ENCODE peak calls at places on chromosomes 3 and 15, in six cellular contexts. P is MM.1S, X is neural progenitor cell, U is GM23338, N is SK-N-SH, Q is PC-3. R is an unnamed sample.

GRCh38 chr15:58682234-58682633 is 67.3 kb downstream of the ADAM10 start:
- DNase-seq in Q (no peak), U (no peak), N (no peak), P (no peak), X (no peak), R (no peak)

GRCh38 chr15:67120839-67121540 is 55.6 kb downstream of the SMAD3 start:
- DNase-seq in U (no peak), Q (peak; percentile 61), N (peak; percentile 74), P (no peak), X (no peak), R (peak; percentile 90)

GRCh38 chr15:63197626-63198025 is 8.2 kb downstream of the RAB8B start:
- DNase-seq in X (no peak), P (no peak), N (no peak), Q (no peak), U (no peak), R (no peak)

GRCh38 chr3:173660645-173661299 is 263.2 kb downstream of the NLGN1 start:
- DNase-seq in X (no peak), U (no peak), Q (peak; percentile 18), N (no peak), P (no peak), R (peak; percentile 42)

GRCh38 chr15:67137951-67138935 is 72.8 kb downstream of the SMAD3 start:
- DNase-seq in N (no peak), Q (no peak), X (peak; percentile 45), P (no peak), U (no peak), R (peak; percentile 45)

GRCh38 chr3:118968111-118968510 is 66.5 kb downstream of the IGSF11 start:
- DNase-seq in U (peak; percentile 83), N (no peak), X (peak; percentile 30), P (no peak), Q (no peak), R (no peak)

GRCh38 chr3:185998136-185998535 is 60.3 kb upstream of the TRA2B start:
- DNase-seq in U (no peak), P (no peak), N (no peak), Q (no peak), X (no peak), R (no peak)

GRCh38 chr3:184250167-184250828 is 826 bp downstream of the EEF1AKMT4 start:
- DNase-seq in Q (peak; percentile 98), X (peak; percentile 93), N (peak; percentile 85), P (peak; percentile 99), U (peak; percentile 98), R (peak; percentile 86)

GRCh38 chr3:143307613-143308183 is 188.1 kb downstream of the CHST2 start:
- DNase-seq in X (no peak), U (no peak), N (no peak), P (peak; percentile 28), Q (peak; percentile 27), R (peak; percentile 19)

GRCh38 chr3:35707904-35708303 is 68.6 kb downstream of the ARPP21 start:
- DNase-seq in N (no peak), X (no peak), U (no peak), P (no peak), Q (peak; percentile 11), R (no peak)

GRCh38 chr3:185715091-185715490 is 109.8 kb downstream of the IGF2BP2 start:
- DNase-seq in X (peak; percentile 70), N (no peak), U (peak; percentile 94), Q (peak; percentile 92), P (no peak), R (peak; percentile 66)

GRCh38 chr15:87267798-87268197 is 988.7 kb downstream of the NTRK3 start:
- DNase-seq in N (no peak), U (no peak), P (no peak), Q (peak; percentile 59), X (no peak), R (peak; percentile 23)

GRCh38 chr3:28267984-28268849 is 26.8 kb downstream of the CMC1 start:
- DNase-seq in Q (peak; percentile 22), U (peak; percentile 22), X (no peak), N (no peak), P (no peak), R (no peak)

GRCh38 chr3:195802261-195802701 is 9.4 kb downstream of the MUC4 start:
- DNase-seq in P (no peak), N (no peak), U (no peak), Q (no peak), X (no peak), R (no peak)

GRCh38 chr3:121482651-121483050 is 63.1 kb downstream of the POLQ start:
- DNase-seq in X (no peak), Q (peak; percentile 82), U (no peak), P (no peak), N (no peak), R (peak; percentile 85)

GRCh38 chr3:12768579-12769527 is 9.8 kb upstream of the TMEM40 start:
- DNase-seq in N (no peak), X (no peak), U (peak; percentile 57), Q (no peak), P (no peak), R (no peak)
- H3K79me2 ChIP-seq in N (no peaks in the 10 kb centered on the region), X (no peaks in the 10 kb centered on the region), U (no peaks in the 10 kb centered on the region), Q (no peaks in the 10 kb centered on the region), P (no peaks in the 10 kb centered on the region), R (no peaks in the 10 kb centered on the region)

GRCh38 chr3:42421818-42422796 is 11.7 kb upstream of the LYZL4 start:
- DNase-seq in Q (no peak), U (no peak), N (no peak), P (no peak), X (no peak), R (no peak)

GRCh38 chr3:42424911-42425310 is 14.5 kb upstream of the LYZL4 start:
- DNase-seq in X (no peak), Q (no peak), U (no peak), N (no peak), P (no peak), R (no peak)

GRCh38 chr3:42419565-42419964 is 9.2 kb upstream of the LYZL4 start:
- DNase-seq in P (no peak), Q (no peak), N (no peak), U (no peak), X (no peak), R (no peak)
- H3F3A ChIP-seq in P (no peaks in the 10 kb centered on the region), Q (no peaks in the 10 kb centered on the region), N (no peaks in the 10 kb centered on the region), U (no peaks in the 10 kb centered on the region), X (no peaks in the 10 kb centered on the region), R (no peaks in the 10 kb centered on the region)

GRCh38 chr3:72343078-72343477 is 505.2 kb downstream of the SHQ1 start:
- DNase-seq in X (no peak), P (no peak), Q (peak; percentile 37), N (no peak), U (no peak), R (peak; percentile 61)
- TF ChIP-seq EZH2phosphoT487 in X (no peak), P (no peak), Q (no peak), N (no peak), U (no peak), R (no peak)

GRCh38 chr15:40796041-40796440 is 10.8 kb upstream of the ZFYVE19 start:
- DNase-seq in N (no peak), X (no peak), Q (no peak), U (no peak), P (no peak), R (no peak)
- H3K79me2 ChIP-seq in N (peaks cover 71% of the 10 kb centered on the region), X (peaks cover 15% of the 10 kb centered on the region), Q (peaks cover 38% of the 10 kb centered on the region), U (peaks cover 46% of the 10 kb centered on the region), P (peaks cover 5% of the 10 kb centered on the region), R (peaks cover 83% of the 10 kb centered on the region)

DNA sequence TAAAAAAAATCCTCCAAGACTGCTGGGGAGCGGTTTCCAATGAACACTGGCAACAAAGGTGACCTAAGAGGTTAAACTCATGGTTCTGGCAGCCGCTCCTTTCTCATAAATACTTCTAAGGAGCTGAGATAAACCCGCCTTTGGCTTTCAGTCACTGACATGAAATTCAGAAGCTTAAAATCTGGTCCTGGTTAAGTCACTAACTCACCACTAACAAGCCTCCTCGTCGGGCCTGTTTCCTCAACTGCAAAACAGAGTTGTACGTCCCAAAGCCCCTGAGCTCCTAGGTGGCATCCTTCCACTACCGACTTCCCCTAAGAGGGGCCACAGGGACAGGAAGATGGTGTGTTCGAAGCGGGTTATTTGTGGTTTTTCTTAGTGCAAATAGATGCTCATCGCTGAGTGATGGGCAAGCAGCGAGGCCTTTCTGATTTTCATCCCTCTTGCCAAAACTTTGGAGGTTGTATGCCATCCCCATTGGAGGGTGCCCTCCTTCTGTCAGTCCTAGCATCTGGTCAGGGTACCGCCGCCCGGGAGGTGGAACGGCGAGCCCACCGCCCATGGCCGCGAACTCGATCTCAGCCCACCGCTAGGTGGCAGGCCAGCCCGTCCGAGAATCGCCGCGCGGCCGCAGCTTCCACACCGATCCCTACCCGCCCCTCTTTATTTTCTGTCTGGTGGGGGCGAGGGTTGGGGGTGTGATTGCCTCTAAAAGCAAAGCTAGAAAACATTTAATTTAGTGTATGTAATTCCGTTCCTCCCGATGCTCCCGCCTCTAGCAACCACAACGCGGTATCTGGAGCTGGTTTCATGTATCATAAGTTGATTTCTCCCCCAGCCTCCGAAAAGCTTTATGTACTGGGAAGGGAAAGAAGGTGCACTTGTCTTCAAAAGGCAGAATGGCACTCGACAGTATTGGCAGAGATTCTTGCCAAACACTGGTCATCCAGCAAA is 4.5 kb downstream of the BCL6 start:
- DNase-seq in N (peak; percentile 85), X (peak; percentile 78), P (peak; percentile 52), U (peak; percentile 75), Q (peak; percentile 59), R (peak; percentile 90)
- H3F3A ChIP-seq in N (peaks cover 28% of the 10 kb centered on the region), X (peaks cover 43% of the 10 kb centered on the region), P (peaks cover 24% of the 10 kb centered on the region), U (no peaks in the 10 kb centered on the region), Q (no peaks in the 10 kb centered on the region), R (peaks cover 34% of the 10 kb centered on the region)

GRCh38 chr3:50850639-50851511 is 176.1 kb downstream of the DOCK3 start:
- DNase-seq in Q (no peak), U (no peak), N (no peak), X (no peak), P (no peak), R (no peak)
- TF ChIP-seq EZH2phosphoT487 in Q (no peak), U (no peak), N (no peak), X (no peak), P (no peak), R (no peak)

GRCh38 chr15:24857777-24858176 is 97.0 kb upstream of the SNRPN start:
- DNase-seq in N (no peak), U (peak; percentile 60), X (peak; percentile 41), Q (peak; percentile 11), P (no peak), R (no peak)
- H3K79me2 ChIP-seq in N (peaks cover 11% of the 10 kb centered on the region), U (no peaks in the 10 kb centered on the region), X (peaks cover 51% of the 10 kb centered on the region), Q (no peaks in the 10 kb centered on the region), P (no peaks in the 10 kb centered on the region), R (no peaks in the 10 kb centered on the region)

DNA sequence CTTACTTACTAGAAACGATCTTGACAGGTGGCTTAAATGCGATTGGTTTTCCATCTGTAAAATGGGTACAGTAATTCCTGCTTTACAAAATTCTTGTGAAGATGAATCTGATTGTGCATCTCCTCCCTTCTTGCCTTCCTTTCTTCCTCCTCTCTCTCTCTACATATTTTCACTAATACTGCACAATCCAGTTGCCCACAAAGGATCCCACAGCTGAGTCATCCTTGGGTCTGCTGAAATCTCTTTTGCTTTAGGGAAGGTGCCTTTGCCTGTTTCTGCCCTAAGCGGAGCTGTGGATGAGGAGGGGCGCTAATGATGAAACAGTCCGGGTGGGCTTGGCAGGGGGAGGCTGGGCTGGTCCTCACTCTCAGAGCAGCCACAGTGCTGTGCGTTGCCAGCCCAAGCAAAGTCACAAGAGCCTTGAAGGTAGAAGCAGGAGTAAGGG is 46.1 kb downstream of the AMOTL2 start:
- DNase-seq in N (no peak), U (no peak), X (no peak), Q (peak; percentile 81), P (no peak), R (peak; percentile 93)
- H3F3A ChIP-seq in N (peaks cover 65% of the 10 kb centered on the region), U (peaks cover 3% of the 10 kb centered on the region), X (peaks cover 3% of the 10 kb centered on the region), Q (peaks cover 5% of the 10 kb centered on the region), P (no peaks in the 10 kb centered on the region), R (peaks cover 74% of the 10 kb centered on the region)